ENCODE peak calls at places on chromosomes 13 and 19, in five cellular contexts. One of them, this sample, is unnamed.

GRCh38 chr19:44875666-44876418 is 15.2 kb upstream of the TOMM40 start:
- DNase-seq in HFF-Myc: no peak
- DNase-seq in T-helper 1 cell: no peak
- DNase-seq in NCI-H2081: no peak
- DNase-seq in RWPE1: no peak
- DNase-seq in this sample: no peak

GRCh38 chr19:34639491-34640085 is 37.4 kb downstream of the SCGB2B2 start:
- DNase-seq in T-helper 1 cell: peak; percentile 57
- DNase-seq in HFF-Myc: peak; percentile 12
- DNase-seq in RWPE1: peak; percentile 11
- DNase-seq in NCI-H2081: peak; percentile 71
- DNase-seq in this sample: peak; percentile 13

GRCh38 chr13:76292031-76292430 is 594.2 kb downstream of the KCTD12 start:
- DNase-seq in NCI-H2081: no peak
- DNase-seq in RWPE1: no peak
- DNase-seq in T-helper 1 cell: no peak
- DNase-seq in HFF-Myc: no peak
- DNase-seq in this sample: no peak

GRCh38 chr13:31167490-31167889 is 5.8 kb upstream of the HSPH1 start:
- DNase-seq in HFF-Myc: no peak
- DNase-seq in T-helper 1 cell: peak; percentile 38
- DNase-seq in RWPE1: no peak
- DNase-seq in NCI-H2081: no peak
- DNase-seq in this sample: no peak

GRCh38 chr19:31164666-31165265 is 184.5 kb downstream of the TSHZ3 start:
- DNase-seq in T-helper 1 cell: no peak
- DNase-seq in RWPE1: no peak
- DNase-seq in NCI-H2081: no peak
- DNase-seq in HFF-Myc: no peak
- DNase-seq in this sample: no peak

GRCh38 chr13:96020155-96020575 is 33.0 kb downstream of the UGGT2 start:
- DNase-seq in NCI-H2081: peak; percentile 69
- DNase-seq in HFF-Myc: peak; percentile 36
- DNase-seq in T-helper 1 cell: peak; percentile 7
- DNase-seq in RWPE1: peak; percentile 50
- DNase-seq in this sample: no peak

GRCh38 chr13:55000043-55000442 is 1971.4 kb downstream of the OLFM4 start:
- DNase-seq in HFF-Myc: no peak
- DNase-seq in RWPE1: no peak
- DNase-seq in T-helper 1 cell: no peak
- DNase-seq in NCI-H2081: no peak
- DNase-seq in this sample: no peak

GRCh38 chr13:64782459-64782858 is 2447.7 kb downstream of the PCDH9 start:
- DNase-seq in HFF-Myc: no peak
- DNase-seq in T-helper 1 cell: no peak
- DNase-seq in NCI-H2081: no peak
- DNase-seq in RWPE1: no peak
- DNase-seq in this sample: no peak

GRCh38 chr13:77136902-77137420 is 110.0 kb upstream of the FBXL3 start:
- DNase-seq in T-helper 1 cell: no peak
- DNase-seq in NCI-H2081: no peak
- DNase-seq in HFF-Myc: peak; percentile 49
- DNase-seq in RWPE1: no peak
- DNase-seq in this sample: no peak

GRCh38 chr19:45560038-45560437 is 24.6 kb downstream of the OPA3 start:
- DNase-seq in RWPE1: no peak
- DNase-seq in T-helper 1 cell: no peak
- DNase-seq in HFF-Myc: no peak
- DNase-seq in NCI-H2081: no peak
- DNase-seq in this sample: no peak

GRCh38 chr13:98749501-98749900 is 3.0 kb downstream of the SLC15A1 start:
- DNase-seq in HFF-Myc: no peak
- DNase-seq in RWPE1: no peak
- DNase-seq in T-helper 1 cell: no peak
- DNase-seq in NCI-H2081: no peak
- DNase-seq in this sample: no peak

GRCh38 chr19:50780753-50781480 is 9.3 kb upstream of the ACP4 start:
- DNase-seq in NCI-H2081: no peak
- DNase-seq in RWPE1: no peak
- DNase-seq in HFF-Myc: no peak
- DNase-seq in T-helper 1 cell: no peak
- DNase-seq in this sample: no peak

GRCh38 chr13:72062566-72062965 is 195.6 kb upstream of the DACH1 start:
- DNase-seq in NCI-H2081: peak; percentile 20
- DNase-seq in T-helper 1 cell: peak; percentile 27
- DNase-seq in HFF-Myc: no peak
- DNase-seq in RWPE1: no peak
- DNase-seq in this sample: no peak

GRCh38 chr13:25375727-25376358 is 4.1 kb downstream of the ATP8A2 start:
- DNase-seq in T-helper 1 cell: peak; percentile 17
- DNase-seq in NCI-H2081: peak; percentile 31
- DNase-seq in RWPE1: peak; percentile 46
- DNase-seq in HFF-Myc: peak; percentile 5
- DNase-seq in this sample: no peak

GRCh38 chr19:13190781-13191540 is 40.8 kb downstream of the IER2 start:
- DNase-seq in HFF-Myc: no peak
- DNase-seq in NCI-H2081: no peak
- DNase-seq in RWPE1: no peak
- DNase-seq in T-helper 1 cell: no peak
- DNase-seq in this sample: no peak

GRCh38 chr13:20127563-20128458 is 33.0 kb downstream of the GJA3 start:
- DNase-seq in RWPE1: no peak
- DNase-seq in NCI-H2081: peak; percentile 30
- DNase-seq in T-helper 1 cell: peak; percentile 63
- DNase-seq in HFF-Myc: no peak
- DNase-seq in this sample: peak; percentile 58

GRCh38 chr19:6238643-6239281 is 41.0 kb downstream of the MLLT1 start:
- DNase-seq in HFF-Myc: no peak
- DNase-seq in RWPE1: peak; percentile 46
- DNase-seq in NCI-H2081: peak; percentile 6
- DNase-seq in T-helper 1 cell: no peak
- DNase-seq in this sample: no peak

GRCh38 chr13:113057084-113057483 is 48.5 kb upstream of the F7 start:
- DNase-seq in NCI-H2081: no peak
- DNase-seq in HFF-Myc: no peak
- DNase-seq in RWPE1: no peak
- DNase-seq in T-helper 1 cell: no peak
- DNase-seq in this sample: no peak